ENCODE peak calls at places on chromosomes 6 and 20, in four cellular contexts. One of them, this sample, is unnamed.
A peak's percentile ranks its signal among the peaks of the same experiment; 100 is the strongest.

GRCh38 chr20:25464501-25465204 is 57.2 kb downstream of the GINS1 start:
- DNase-seq in ascending aorta: no peak
- DNase-seq in psoas muscle: no peak
- DNase-seq in suprapubic skin: no peak
- DNase-seq in this sample: no peak

GRCh38 chr6:42564496-42564890 is 664 bp downstream of the UBR2 start:
- DNase-seq in ascending aorta: no peak
- DNase-seq in psoas muscle: no peak
- DNase-seq in suprapubic skin: no peak
- DNase-seq in this sample: no peak

GRCh38 chr20:48831702-48832422 is 4.1 kb upstream of the PREX1 start:
- DNase-seq in ascending aorta: peak; percentile 84
- DNase-seq in psoas muscle: peak; percentile 61
- DNase-seq in suprapubic skin: no peak
- DNase-seq in this sample: no peak

GRCh38 chr6:144543006-144543871 is 258.1 kb downstream of the UTRN start:
- DNase-seq in ascending aorta: no peak
- DNase-seq in psoas muscle: no peak
- DNase-seq in suprapubic skin: no peak
- DNase-seq in this sample: no peak

GRCh38 chr20:13223731-13224130 is 2.7 kb downstream of the ISM1 start:
- DNase-seq in ascending aorta: no peak
- DNase-seq in psoas muscle: no peak
- DNase-seq in suprapubic skin: no peak
- DNase-seq in this sample: no peak

GRCh38 chr6:106103728-106104109 is 17.6 kb downstream of the PRDM1 start:
- DNase-seq in ascending aorta: no peak
- DNase-seq in psoas muscle: no peak
- DNase-seq in suprapubic skin: no peak
- DNase-seq in this sample: no peak

GRCh38 chr20:63095718-63096654 is 89.2 kb upstream of the BHLHE23 start:
- DNase-seq in ascending aorta: peak; percentile 56
- DNase-seq in psoas muscle: no peak
- DNase-seq in suprapubic skin: peak; percentile 29
- DNase-seq in this sample: peak; percentile 17

GRCh38 chr6:26065952-26066380 is 21.3 kb upstream of the HFE start:
- DNase-seq in ascending aorta: peak; percentile 78
- DNase-seq in psoas muscle: peak; percentile 45
- DNase-seq in suprapubic skin: no peak
- DNase-seq in this sample: peak; percentile 61

GRCh38 chr20:33415948-33416347 is 14.6 kb upstream of the CDK5RAP1 start:
- DNase-seq in ascending aorta: peak; percentile 75
- DNase-seq in psoas muscle: peak; percentile 40
- DNase-seq in suprapubic skin: no peak
- DNase-seq in this sample: peak; percentile 31

GRCh38 chr20:6993016-6993415 is 225.5 kb downstream of the BMP2 start:
- DNase-seq in ascending aorta: no peak
- DNase-seq in psoas muscle: no peak
- DNase-seq in suprapubic skin: no peak
- DNase-seq in this sample: no peak

GRCh38 chr6:71410164-71410566 is 121.6 kb downstream of the OGFRL1 start:
- DNase-seq in ascending aorta: no peak
- DNase-seq in psoas muscle: no peak
- DNase-seq in suprapubic skin: no peak
- DNase-seq in this sample: no peak

GRCh38 chr6:52909531-52909930 is at the start of gene GSTA3:
- DNase-seq in ascending aorta: no peak
- DNase-seq in psoas muscle: no peak
- DNase-seq in suprapubic skin: no peak
- DNase-seq in this sample: no peak

GRCh38 chr6:150395388-150396009 is 26.7 kb downstream of the IYD start:
- DNase-seq in ascending aorta: no peak
- DNase-seq in psoas muscle: no peak
- DNase-seq in suprapubic skin: no peak
- DNase-seq in this sample: peak; percentile 61

GRCh38 chr6:26045046-26045938 is 41.9 kb upstream of the HFE start:
- DNase-seq in ascending aorta: peak; percentile 91
- DNase-seq in psoas muscle: no peak
- DNase-seq in suprapubic skin: peak; percentile 86
- DNase-seq in this sample: peak; percentile 88

GRCh38 chr6:154127638-154128037 is 88.6 kb downstream of the OPRM1 start:
- DNase-seq in ascending aorta: no peak
- DNase-seq in psoas muscle: no peak
- DNase-seq in suprapubic skin: no peak
- DNase-seq in this sample: no peak

GRCh38 chr20:48584391-48585249 is 243.2 kb downstream of the PREX1 start:
- DNase-seq in ascending aorta: no peak
- DNase-seq in psoas muscle: no peak
- DNase-seq in suprapubic skin: peak; percentile 9
- DNase-seq in this sample: no peak

GRCh38 chr6:5305968-5306626 is 44.8 kb downstream of the FARS2 start:
- DNase-seq in ascending aorta: no peak
- DNase-seq in psoas muscle: no peak
- DNase-seq in suprapubic skin: no peak
- DNase-seq in this sample: no peak

GRCh38 chr6:96058094-96058493 is 42.3 kb downstream of the FUT9 start:
- DNase-seq in ascending aorta: no peak
- DNase-seq in psoas muscle: no peak
- DNase-seq in suprapubic skin: no peak
- DNase-seq in this sample: no peak

GRCh38 chr20:34472246-34472925 is 43.8 kb upstream of the DYNLRB1 start:
- DNase-seq in ascending aorta: no peak
- DNase-seq in psoas muscle: no peak
- DNase-seq in suprapubic skin: no peak
- DNase-seq in this sample: no peak

GRCh38 chr6:17986656-17987575 is 519 bp downstream of the KIF13A start:
- DNase-seq in ascending aorta: peak; percentile 85
- DNase-seq in psoas muscle: peak; percentile 53
- DNase-seq in suprapubic skin: peak; percentile 81
- DNase-seq in this sample: peak; percentile 70

GRCh38 chr6:36616888-36617521 is 22.8 kb downstream of the SRSF3 start:
- DNase-seq in ascending aorta: peak; percentile 63
- DNase-seq in psoas muscle: peak; percentile 83
- DNase-seq in suprapubic skin: peak; percentile 65
- DNase-seq in this sample: peak; percentile 92

GRCh38 chr20:6711950-6712634 is 55.4 kb upstream of the BMP2 start:
- DNase-seq in ascending aorta: no peak
- DNase-seq in psoas muscle: no peak
- DNase-seq in suprapubic skin: no peak
- DNase-seq in this sample: peak; percentile 63

GRCh38 chr20:35618372-35619131 is 2.9 kb downstream of the SPAG4 start:
- DNase-seq in ascending aorta: no peak
- DNase-seq in psoas muscle: no peak
- DNase-seq in suprapubic skin: no peak
- DNase-seq in this sample: peak; percentile 50

GRCh38 chr6:89385156-89385667 is 26.9 kb downstream of the RRAGD start:
- DNase-seq in ascending aorta: no peak
- DNase-seq in psoas muscle: peak; percentile 34
- DNase-seq in suprapubic skin: no peak
- DNase-seq in this sample: no peak

GRCh38 chr6:113428702-113429101 is 428.4 kb upstream of the MARCKS start:
- DNase-seq in ascending aorta: no peak
- DNase-seq in psoas muscle: no peak
- DNase-seq in suprapubic skin: no peak
- DNase-seq in this sample: no peak

GRCh38 chr20:34579191-34579661 is 20.7 kb downstream of the MAP1LC3A start:
- DNase-seq in ascending aorta: peak; percentile 80
- DNase-seq in psoas muscle: peak; percentile 47
- DNase-seq in suprapubic skin: no peak
- DNase-seq in this sample: no peak

GRCh38 chr6:46254331-46254730 is 83.6 kb upstream of the ENPP5 start:
- DNase-seq in ascending aorta: no peak
- DNase-seq in psoas muscle: no peak
- DNase-seq in suprapubic skin: no peak
- DNase-seq in this sample: no peak

GRCh38 chr6:147821266-147821665 is 312.8 kb downstream of the SAMD5 start:
- DNase-seq in ascending aorta: no peak
- DNase-seq in psoas muscle: no peak
- DNase-seq in suprapubic skin: no peak
- DNase-seq in this sample: no peak

GRCh38 chr6:31738048-31738979 is 1.5 kb upstream of the MSH5 start:
- DNase-seq in ascending aorta: peak; percentile 75
- DNase-seq in psoas muscle: no peak
- DNase-seq in suprapubic skin: no peak
- DNase-seq in this sample: peak; percentile 62

DNA sequence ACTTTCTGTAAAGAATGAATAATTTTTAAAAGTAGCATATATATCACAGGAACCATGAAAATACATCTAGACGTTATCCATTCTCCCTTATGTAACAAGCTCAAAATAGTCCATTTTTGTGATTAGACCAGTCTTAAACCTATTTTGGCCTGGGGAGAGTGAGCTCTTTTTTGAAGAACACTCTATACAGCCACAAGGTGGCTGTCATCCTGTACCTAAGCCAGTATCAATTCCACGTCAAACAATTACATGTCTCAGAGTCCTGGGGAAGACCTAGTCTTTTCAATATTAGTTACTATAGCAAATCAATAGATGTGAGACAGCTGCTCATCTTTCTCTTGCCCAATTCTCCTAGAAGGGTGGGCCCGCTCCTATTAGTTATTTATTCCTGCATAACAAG is 28.4 kb downstream of the FBXO5 start:
- DNase-seq in ascending aorta: no peak
- DNase-seq in psoas muscle: no peak
- DNase-seq in suprapubic skin: no peak
- DNase-seq in this sample: no peak
- TF ChIP-seq CTCF in ascending aorta: no peak
- TF ChIP-seq CTCF in psoas muscle: no peak
- TF ChIP-seq CTCF in suprapubic skin: no peak
- TF ChIP-seq CTCF in this sample: peak; percentile 21

GRCh38 chr20:5638023-5638422 is 112.2 kb upstream of the SHLD1 start:
- DNase-seq in ascending aorta: no peak
- DNase-seq in psoas muscle: no peak
- DNase-seq in suprapubic skin: no peak
- DNase-seq in this sample: no peak

GRCh38 chr20:5636841-5637240 is 113.4 kb upstream of the SHLD1 start:
- DNase-seq in ascending aorta: no peak
- DNase-seq in psoas muscle: no peak
- DNase-seq in suprapubic skin: no peak
- DNase-seq in this sample: no peak

GRCh38 chr20:5634894-5635293 is 115.3 kb upstream of the SHLD1 start:
- DNase-seq in ascending aorta: no peak
- DNase-seq in psoas muscle: no peak
- DNase-seq in suprapubic skin: no peak
- DNase-seq in this sample: no peak

DNA sequence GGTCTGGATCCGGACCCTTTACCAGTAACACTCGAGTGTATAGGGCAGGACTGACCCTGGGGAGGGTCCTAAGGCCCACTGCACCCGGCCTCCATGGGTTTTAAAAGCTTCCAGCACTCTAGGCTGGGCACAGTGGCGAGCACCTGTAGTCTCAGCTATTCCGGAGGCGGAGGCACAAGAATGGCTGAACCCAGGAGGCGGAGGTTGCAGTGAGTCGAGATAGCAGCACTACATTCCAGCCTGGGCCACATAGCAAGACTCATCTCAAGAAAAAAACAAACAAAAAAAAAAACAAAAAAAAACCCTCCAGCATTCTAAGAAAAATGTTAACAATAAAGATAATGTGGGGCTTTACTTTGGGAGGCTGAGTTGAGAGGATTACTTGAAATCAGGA is 114.1 kb upstream of the SHLD1 start:
- DNase-seq in ascending aorta: no peak
- DNase-seq in psoas muscle: no peak
- DNase-seq in suprapubic skin: no peak
- DNase-seq in this sample: no peak
- H3K9me3 ChIP-seq in ascending aorta: peaks cover 6% of the 10 kb centered on the region
- H3K9me3 ChIP-seq in psoas muscle: no peaks in the 10 kb centered on the region
- H3K9me3 ChIP-seq in suprapubic skin: peaks cover 4% of the 10 kb centered on the region
- H3K9me3 ChIP-seq in this sample: no peaks in the 10 kb centered on the region

DNA sequence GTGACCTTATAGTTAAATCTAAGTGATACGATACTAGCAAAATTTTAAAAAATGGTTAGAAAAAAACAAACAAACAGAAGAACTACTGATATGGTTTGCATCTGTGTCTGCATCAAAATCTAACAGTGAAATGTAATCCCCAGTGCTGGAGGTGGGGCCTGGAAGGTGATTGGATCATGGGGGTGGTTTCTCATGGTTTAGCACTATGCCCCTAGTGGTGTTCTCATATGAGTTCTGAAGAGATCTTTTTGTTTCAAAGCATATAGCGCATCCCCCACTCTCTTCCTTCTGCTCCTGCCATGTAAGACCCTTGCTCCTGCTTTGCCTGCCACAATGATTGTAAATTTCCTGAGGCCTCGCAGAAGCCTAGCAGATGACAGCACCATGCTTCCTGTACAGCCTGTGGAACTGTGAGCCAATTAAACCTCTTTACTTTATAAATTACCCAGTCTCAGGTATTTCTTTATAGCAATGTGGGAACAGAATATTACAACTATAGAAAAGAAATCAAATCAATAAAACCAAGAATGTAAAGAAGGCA is 5.4 kb downstream of the FBXL4 start:
- DNase-seq in ascending aorta: no peak
- DNase-seq in psoas muscle: no peak
- DNase-seq in suprapubic skin: no peak
- DNase-seq in this sample: no peak
- TF ChIP-seq CTCF in ascending aorta: no peak
- TF ChIP-seq CTCF in psoas muscle: no peak
- TF ChIP-seq CTCF in suprapubic skin: no peak
- TF ChIP-seq CTCF in this sample: no peak

GRCh38 chr6:170043881-170044790 is 246.7 kb downstream of the DLL1 start:
- DNase-seq in ascending aorta: no peak
- DNase-seq in psoas muscle: no peak
- DNase-seq in suprapubic skin: no peak
- DNase-seq in this sample: no peak

GRCh38 chr6:170045981-170046667 is 244.8 kb downstream of the DLL1 start:
- DNase-seq in ascending aorta: peak; percentile 59
- DNase-seq in psoas muscle: no peak
- DNase-seq in suprapubic skin: peak; percentile 62
- DNase-seq in this sample: no peak

GRCh38 chr6:170043150-170043819 is 247.6 kb downstream of the DLL1 start:
- DNase-seq in ascending aorta: no peak
- DNase-seq in psoas muscle: no peak
- DNase-seq in suprapubic skin: no peak
- DNase-seq in this sample: no peak

GRCh38 chr6:170045563-170045960 is 245.3 kb downstream of the DLL1 start:
- DNase-seq in ascending aorta: peak; percentile 16
- DNase-seq in psoas muscle: no peak
- DNase-seq in suprapubic skin: peak; percentile 46
- DNase-seq in this sample: no peak

DNA sequence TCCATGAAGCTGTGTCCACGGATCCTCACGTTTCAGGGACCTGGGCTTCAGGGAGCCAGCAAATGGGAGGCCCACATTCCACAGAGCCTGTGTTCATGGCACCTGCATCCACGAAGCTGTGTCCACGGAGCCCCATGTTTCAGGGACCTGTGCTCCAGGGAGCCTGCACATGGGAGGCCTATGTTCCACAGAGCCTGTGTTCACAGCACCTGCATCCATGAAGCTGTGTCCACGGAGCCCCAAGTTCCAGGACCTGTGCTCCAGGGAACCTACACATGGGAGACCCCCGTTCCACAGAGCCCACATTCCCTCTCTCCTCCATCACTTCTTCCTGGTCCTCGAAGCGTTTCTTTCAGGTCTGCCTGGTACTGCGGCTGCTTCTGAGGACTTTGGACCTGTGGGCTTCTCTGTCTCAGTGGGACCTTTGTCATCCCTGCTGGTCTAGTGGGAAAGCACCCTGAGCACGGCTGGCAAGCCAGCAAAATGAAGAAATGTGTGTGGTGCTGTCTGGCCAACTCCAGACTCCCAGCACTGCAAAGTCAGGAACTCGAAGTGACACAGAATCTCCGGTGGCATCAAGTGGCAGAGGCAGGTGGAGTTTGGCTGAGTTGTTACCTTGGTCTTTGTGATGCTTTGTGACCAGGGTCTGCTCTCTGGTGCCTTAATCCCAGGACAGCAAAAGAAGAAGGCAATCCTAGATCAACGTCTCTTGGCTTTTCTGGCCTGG is 245.9 kb downstream of the DLL1 start:
- DNase-seq in ascending aorta: no peak
- DNase-seq in psoas muscle: no peak
- DNase-seq in suprapubic skin: peak; percentile 37
- DNase-seq in this sample: peak; percentile 7
- H3K9me3 ChIP-seq in ascending aorta: no peaks in the 10 kb centered on the region
- H3K9me3 ChIP-seq in psoas muscle: no peaks in the 10 kb centered on the region
- H3K9me3 ChIP-seq in suprapubic skin: no peaks in the 10 kb centered on the region
- H3K9me3 ChIP-seq in this sample: no peaks in the 10 kb centered on the region